ENCODE peak calls at places on chromosomes 1 and 21, in four cellular contexts. W, M, Y and N are unnamed samples.

GRCh38 chr1:3892748-3893147 is 7.3 kb downstream of the C1orf174 start:
- DNase-seq in M (no peak), W (no peak), Y (no peak), N (no peak)

GRCh38 chr1:228747536-228747935 is 12.3 kb downstream of the RHOU start:
- DNase-seq in M (no peak), Y (no peak), W (no peak), N (no peak)

GRCh38 chr1:60828944-60829343 is 253.4 kb upstream of the NFIA start:
- DNase-seq in Y (no peak), W (no peak), M (no peak), N (no peak)

GRCh38 chr1:118931876-118932275 is 56.3 kb downstream of the TBX15 start:
- DNase-seq in M (no peak), W (no peak), Y (no peak), N (no peak)

GRCh38 chr1:25664800-25665199 is 48.2 kb downstream of the MAN1C1 start:
- DNase-seq in W (no peak), Y (no peak), M (no peak), N (no peak)

GRCh38 chr1:226696552-226696951 is 42.5 kb downstream of the ITPKB start:
- DNase-seq in M (no peak), W (no peak), Y (no peak), N (no peak)

GRCh38 chr21:28856588-28857250 is 136.0 kb downstream of the LTN1 start:
- DNase-seq in Y (no peak), M (no peak), W (no peak), N (no peak)

GRCh38 chr21:18030248-18030647 is 211.1 kb upstream of the C21orf91 start:
- DNase-seq in M (no peak), W (no peak), Y (no peak), N (no peak)

GRCh38 chr1:68231627-68232303 is 558 bp downstream of the WLS start:
- DNase-seq in M (no peak), Y (peak; percentile 71), W (no peak), N (no peak)

GRCh38 chr1:226467443-226467842 is 59.5 kb upstream of the PARP1 start:
- DNase-seq in Y (no peak), W (no peak), M (no peak), N (no peak)

GRCh38 chr1:2137257-2138121 is 57.1 kb downstream of the FAAP20 start:
- DNase-seq in Y (no peak), M (peak; percentile 14), W (no peak), N (no peak)

GRCh38 chr21:20997308-20997632 is 939 bp upstream of the NCAM2 start:
- DNase-seq in W (no peak), M (peak; percentile 6), Y (no peak), N (no peak)

GRCh38 chr21:24594082-24594481 is 1013.2 kb downstream of the MRPL39 start:
- DNase-seq in W (no peak), M (no peak), Y (no peak), N (no peak)

GRCh38 chr1:33244143-33244808 is 12.0 kb upstream of the ZNF362 start:
- DNase-seq in Y (no peak), M (no peak), W (no peak), N (no peak)

GRCh38 chr1:89804646-89805237 is 16.1 kb upstream of the LRRC8D start:
- DNase-seq in M (peak; percentile 81), W (peak; percentile 57), Y (peak; percentile 78), N (peak; percentile 76)

GRCh38 chr21:37220433-37220980 is 46.6 kb downstream of the VPS26C start:
- DNase-seq in W (no peak), Y (peak; percentile 39), M (no peak), N (peak; percentile 12)

GRCh38 chr1:32273389-32274208 is 18.3 kb upstream of the HDAC1 start:
- DNase-seq in M (peak; percentile 88), W (peak; percentile 70), Y (no peak), N (peak; percentile 79)

GRCh38 chr21:43597052-43597451 is 62.2 kb downstream of the HSF2BP start:
- DNase-seq in W (no peak), M (no peak), Y (no peak), N (no peak)

GRCh38 chr1:184387069-184387870 is 441 bp downstream of the C1orf21 start:
- DNase-seq in M (peak; percentile 12), Y (no peak), W (peak; percentile 4), N (no peak)

GRCh38 chr1:245991266-245991665 is 515.8 kb downstream of the SMYD3 start:
- DNase-seq in Y (no peak), W (no peak), M (no peak), N (no peak)

GRCh38 chr1:15799928-15800835 is 7.3 kb downstream of the UQCRHL start:
- DNase-seq in Y (peak; percentile 51), M (no peak), W (no peak), N (no peak)